ENCODE peak calls at places on chromosomes 6 and 20, in six cellular contexts. Q is heart left ventricle, P is NCI-H1092, J is NCI-H146, R is GM12864, E is globus pallidus. U is an unnamed sample.

GRCh38 chr6:52389626-52390360 is 27.8 kb downstream of the PAQR8 start:
- DNase-seq in E (no peak), Q (peak), P (peak), J (peak), R (peak), U (peak)

GRCh38 chr20:276620-277495 is 13.7 kb downstream of the C20orf96 start:
- DNase-seq in P (no peak), R (no peak), E (no peak), J (no peak), Q (no peak), U (no peak)

GRCh38 chr6:127794405-127794804 is 106.5 kb downstream of the THEMIS start:
- DNase-seq in E (no peak), Q (no peak), R (no peak), P (no peak), J (no peak), U (no peak)

GRCh38 chr6:53436904-53437303 is 88.2 kb upstream of the ELOVL5 start:
- DNase-seq in R (no peak), Q (no peak), J (no peak), P (no peak), E (no peak), U (no peak)

GRCh38 chr6:143743256-143744166 is 65.7 kb downstream of the PHACTR2 start:
- DNase-seq in R (no peak), J (peak), P (no peak), E (peak), Q (peak), U (no peak)

GRCh38 chr6:132411296-132411695 is 10.0 kb upstream of the MOXD1 start:
- DNase-seq in J (no peak), E (no peak), P (no peak), Q (no peak), R (no peak), U (no peak)

GRCh38 chr6:52139985-52140680 is 46.0 kb upstream of the IL17A start:
- DNase-seq in E (no peak), P (no peak), R (no peak), Q (no peak), J (no peak), U (no peak)

GRCh38 chr6:55293116-55293515 is 34.2 kb upstream of the GFRAL start:
- DNase-seq in E (no peak), Q (no peak), J (no peak), P (no peak), R (no peak), U (no peak)

GRCh38 chr6:138310294-138310693 is 67.4 kb upstream of the SMIM28 start:
- DNase-seq in P (peak), E (no peak), Q (no peak), J (peak), R (no peak), U (no peak)

GRCh38 chr6:56938634-56939294 is 16.1 kb upstream of the BEND6 start:
- DNase-seq in R (no peak), J (no peak), P (no peak), Q (no peak), E (no peak), U (no peak)

GRCh38 chr20:62305149-62305764 is 2.5 kb downstream of the ADRM1 start:
- DNase-seq in J (no peak), P (no peak), Q (peak), R (no peak), E (no peak), U (no peak)

GRCh38 chr6:83258517-83258916 is 65.4 kb downstream of the RWDD2A start:
- DNase-seq in E (no peak), J (no peak), Q (no peak), P (no peak), R (no peak), U (no peak)

GRCh38 chr6:157059781-157060180 is 263.5 kb downstream of the TMEM242 start:
- DNase-seq in J (peak), R (no peak), P (no peak), E (no peak), Q (no peak), U (no peak)

GRCh38 chr20:64129146-64129782 is 21.9 kb upstream of the NPBWR2 start:
- DNase-seq in P (no peak), E (no peak), J (no peak), Q (no peak), R (no peak), U (no peak)

GRCh38 chr6:110357696-110358535 is at the start of gene METTL24:
- DNase-seq in Q (peak), P (no peak), E (no peak), J (peak), R (no peak), U (no peak)

GRCh38 chr6:166849762-166850181 is 106.6 kb downstream of the RNASET2 start:
- DNase-seq in Q (no peak), E (no peak), R (peak), P (no peak), J (no peak), U (peak)

GRCh38 chr6:137958809-137959565 is 91.9 kb downstream of the TNFAIP3 start:
- DNase-seq in E (no peak), R (no peak), P (no peak), J (no peak), Q (no peak), U (no peak)

GRCh38 chr6:137217801-137218472 is 1.2 kb downstream of the IFNGR1 start:
- DNase-seq in E (no peak), Q (peak), J (peak), R (no peak), P (no peak), U (no peak)

GRCh38 chr6:168347615-168348014 is 28.0 kb upstream of the DACT2 start:
- DNase-seq in J (no peak), E (no peak), P (no peak), R (no peak), Q (no peak), U (no peak)

GRCh38 chr6:170440437-170440836 is 112.7 kb downstream of the PSMB1 start:
- DNase-seq in J (no peak), E (no peak), Q (no peak), P (no peak), R (no peak), U (no peak)